ENCODE peak calls at places on chromosome 11, in eight cellular contexts. W is substantia nigra; Y is COR-L47; P is CD4-positive, CD25-positive, alpha-beta regulatory T cell; V is PC-3; U is AG04450; R is activated naive CD8-positive, alpha-beta T cell treated with anti-CD3 and anti-CD28 coated beads for 36 hours; S is Ammon's horn. D is an unnamed sample.
A peak's percentile ranks its signal among the peaks of the same experiment; 100 is the strongest.

GRCh38 chr11:5224538-5225479 is 2.1 kb downstream of the HBB start:
- DNase-seq in Y (no peak), U (no peak), P (no peak), S (no peak), W (no peak), V (no peak), R (no peak), D (no peak)

GRCh38 chr11:11967669-11968510 is 40.5 kb downstream of the DKK3 start:
- DNase-seq in S (no peak), W (no peak), V (no peak), U (no peak), R (no peak), P (no peak), Y (no peak), D (no peak)

GRCh38 chr11:8807544-8808225 is 103.3 kb upstream of the AKIP1 start:
- DNase-seq in R (no peak), S (no peak), V (no peak), Y (no peak), P (no peak), U (peak; percentile 72), W (no peak), D (no peak)

GRCh38 chr11:1549355-1550330 is 22.4 kb downstream of the DUSP8 start:
- DNase-seq in U (no peak), W (peak; percentile 45), S (peak; percentile 86), V (no peak), Y (no peak), P (no peak), R (no peak), D (peak; percentile 73)

GRCh38 chr11:67354314-67355022 is 1.1 kb upstream of the POLD4 start:
- DNase-seq in S (no peak), W (no peak), U (peak; percentile 76), R (no peak), P (no peak), V (peak; percentile 99), Y (no peak), D (no peak)

GRCh38 chr11:46918087-46918751 is at the start of gene LRP4:
- DNase-seq in U (no peak), S (peak; percentile 73), Y (peak; percentile 9), V (no peak), W (peak; percentile 54), R (peak; percentile 63), P (peak; percentile 14), D (no peak)

GRCh38 chr11:6006395-6006794 is 351 bp downstream of the OR56A4 start:
- DNase-seq in V (no peak), S (no peak), P (no peak), R (no peak), U (no peak), Y (no peak), W (no peak), D (no peak)

GRCh38 chr11:126886636-126887035 is 113.9 kb downstream of the KIRREL3 start:
- DNase-seq in U (no peak), S (no peak), W (no peak), V (no peak), R (no peak), Y (no peak), P (no peak), D (no peak)

GRCh38 chr11:67355794-67356550 is 2.6 kb upstream of the POLD4 start:
- DNase-seq in Y (no peak), S (no peak), U (no peak), V (no peak), W (no peak), P (no peak), R (no peak), D (no peak)

D was measured in pons.